ENCODE peak calls at places on chromosome 7, in four cellular contexts. B is CD8-positive, alpha-beta memory T cell; Q is A549; X is endothelial cell of umbilical vein. W is an unnamed sample.

GRCh38 chr7:121073463-121074099 is 85.1 kb downstream of the CPED1 start:
- DNase-seq in B (no peak), Q (no peak), X (no peak), W (no peak)

GRCh38 chr7:99557940-99558305 is 519 bp upstream of the ZNF655 start:
- DNase-seq in B (no peak), Q (no peak), X (no peak), W (no peak)

GRCh38 chr7:8228766-8229674 is 32.9 kb downstream of the ICA1 start:
- DNase-seq in B (no peak), Q (no peak), X (no peak), W (no peak)

GRCh38 chr7:33750177-33750576 is 155.2 kb upstream of the BMPER start:
- DNase-seq in B (no peak), Q (no peak), X (no peak), W (no peak)

GRCh38 chr7:23450518-23450917 is 19.8 kb downstream of the IGF2BP3 start:
- DNase-seq in B (no peak), Q (no peak), X (no peak), W (no peak)

GRCh38 chr7:27165655-27166474 is 528 bp upstream of the HOXA9 start:
- DNase-seq in B (no peak), Q (no peak), X (no peak), W (no peak)

GRCh38 chr7:31100445-31100844 is 48.3 kb downstream of the ADCYAP1R1 start:
- DNase-seq in B (no peak), Q (no peak), X (no peak), W (no peak)

GRCh38 chr7:6162650-6163366 is 109.6 kb downstream of the CYTH3 start:
- DNase-seq in B (no peak), Q (no peak), X (no peak), W (no peak)

GRCh38 chr7:28745351-28745750 is 212.8 kb downstream of the TRIL start:
- DNase-seq in B (no peak), Q (no peak), X (no peak), W (no peak)

GRCh38 chr7:141978351-141978750 is 4.8 kb upstream of the TAS2R38 start:
- DNase-seq in B (no peak), Q (no peak), X (no peak), W (no peak)

GRCh38 chr7:124429923-124430322 is 335.7 kb downstream of the GPR37 start:
- DNase-seq in B (no peak), Q (no peak), X (no peak), W (no peak)

GRCh38 chr7:44240983-44241510 is 40.3 kb downstream of the YKT6 start:
- DNase-seq in B (peak), Q (peak), X (peak), W (peak)

GRCh38 chr7:6248581-6248980 is 23.8 kb downstream of the CYTH3 start:
- DNase-seq in B (no peak), Q (no peak), X (no peak), W (no peak)

GRCh38 chr7:110987130-110987693 is 103.7 kb upstream of the LRRN3 start:
- DNase-seq in B (no peak), Q (no peak), X (no peak), W (no peak)

GRCh38 chr7:16978358-16979244 is 96.8 kb upstream of the AGR3 start:
- DNase-seq in B (no peak), Q (peak), X (peak), W (no peak)

DNA sequence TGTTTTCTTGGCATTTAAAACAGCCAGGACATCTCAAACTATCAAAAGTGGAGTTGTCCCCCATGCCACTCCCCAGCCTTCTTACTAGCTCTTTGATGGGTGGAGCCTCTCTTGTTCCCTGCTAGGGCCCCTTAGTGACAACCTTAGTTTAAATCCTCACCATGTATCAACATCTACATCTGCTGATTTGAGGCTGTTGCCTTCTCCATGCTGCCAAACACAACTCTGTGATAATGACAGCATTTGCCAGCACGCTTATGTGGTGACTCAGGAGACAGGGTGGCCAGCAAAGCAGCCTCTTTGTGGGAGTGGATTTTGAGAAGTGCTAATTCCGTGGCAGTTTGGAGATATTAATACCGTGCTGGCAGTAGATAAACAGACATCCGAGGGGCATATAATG is 145.4 kb downstream of the LRRC4 start:
- DNase-seq in B (no peak), Q (no peak), X (peak), W (peak)
- H3K27ac ChIP-seq in B (no peak), Q (no peak), X (peak), W (peak)

DNA sequence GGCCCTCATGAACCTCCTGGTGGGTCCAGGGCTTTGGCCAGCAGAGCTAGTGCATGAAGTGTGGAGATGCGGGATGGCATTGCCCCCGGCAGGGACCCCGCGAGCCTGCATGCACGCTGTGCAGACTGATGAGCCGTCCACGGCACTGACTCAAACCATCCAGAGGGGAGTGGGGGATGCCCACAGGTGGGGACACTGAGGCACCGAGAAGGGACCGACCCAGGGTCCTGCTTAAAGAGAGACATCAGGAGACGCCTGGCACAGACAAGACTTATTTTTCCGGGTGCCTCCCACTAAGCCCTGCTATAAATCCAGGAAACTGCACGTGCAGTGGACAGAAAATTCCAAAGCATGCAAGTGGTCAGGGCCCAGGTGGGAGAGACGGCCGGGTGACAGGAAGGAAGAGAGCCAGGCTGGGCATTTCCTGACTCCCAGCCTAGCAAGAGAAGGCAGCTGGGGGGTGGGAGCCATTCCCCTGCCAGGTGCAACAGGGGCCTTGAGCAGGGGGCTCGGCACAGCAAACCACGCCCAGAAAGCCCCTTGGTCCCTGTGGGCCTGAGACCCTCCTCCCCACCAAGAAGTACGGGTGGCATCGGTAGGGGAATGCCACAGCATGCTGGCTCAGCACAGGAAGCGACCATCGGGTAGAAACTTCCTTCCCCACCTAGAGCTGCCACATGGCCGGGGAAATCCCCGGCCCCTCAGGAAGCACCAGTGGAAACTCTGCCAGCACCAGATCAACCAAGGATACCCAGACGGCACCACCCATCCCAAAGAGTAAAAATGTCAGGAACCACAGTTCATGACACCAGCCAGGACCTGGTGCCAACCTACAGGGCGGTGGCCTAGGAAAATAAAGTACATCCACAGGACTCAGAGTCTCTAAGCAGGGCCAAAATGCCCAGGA is 91.5 kb downstream of the FOXL3 start:
- DNase-seq in B (peak), Q (no peak), X (no peak), W (peak)
- H3K4me3 ChIP-seq in B (peak), Q (no peak), X (no peak), W (no peak)

GRCh38 chr7:132214452-132214851 is 361.8 kb downstream of the PLXNA4 start:
- DNase-seq in B (no peak), Q (no peak), X (no peak), W (no peak)

GRCh38 chr7:132207782-132208181 is 368.5 kb downstream of the PLXNA4 start:
- DNase-seq in B (no peak), Q (no peak), X (no peak), W (no peak)

GRCh38 chr7:132213583-132213982 is 362.7 kb downstream of the PLXNA4 start:
- DNase-seq in B (no peak), Q (no peak), X (no peak), W (no peak)

GRCh38 chr7:132210821-132211220 is 365.4 kb downstream of the PLXNA4 start:
- DNase-seq in B (no peak), Q (no peak), X (no peak), W (no peak)

GRCh38 chr7:132211971-132212370 is 364.3 kb downstream of the PLXNA4 start:
- DNase-seq in B (no peak), Q (no peak), X (no peak), W (no peak)
- H3K27ac ChIP-seq in B (no peak), Q (no peak), X (no peak), W (no peak)

GRCh38 chr7:4145576-4145975 is 536.5 kb upstream of the FOXK1 start:
- DNase-seq in B (no peak), Q (no peak), X (no peak), W (no peak)

GRCh38 chr7:4144801-4145470 is 537.2 kb upstream of the FOXK1 start:
- DNase-seq in B (no peak), Q (no peak), X (peak), W (no peak)

GRCh38 chr7:4143511-4144160 is 538.5 kb upstream of the FOXK1 start:
- DNase-seq in B (no peak), Q (no peak), X (no peak), W (no peak)

GRCh38 chr7:4143006-4143405 is 539.1 kb upstream of the FOXK1 start:
- DNase-seq in B (no peak), Q (no peak), X (no peak), W (no peak)

GRCh38 chr7:4144171-4144701 is 537.9 kb upstream of the FOXK1 start:
- DNase-seq in B (no peak), Q (no peak), X (no peak), W (peak)
- H3K4me3 ChIP-seq in B (no peak), Q (no peak), X (no peak), W (no peak)

GRCh38 chr7:139597028-139597427 is 73.5 kb downstream of the CLEC2L start:
- DNase-seq in B (no peak), Q (no peak), X (no peak), W (no peak)

GRCh38 chr7:139596626-139597025 is 73.1 kb downstream of the CLEC2L start:
- DNase-seq in B (no peak), Q (no peak), X (no peak), W (no peak)

GRCh38 chr7:139592801-139593461 is 69.4 kb downstream of the CLEC2L start:
- DNase-seq in B (no peak), Q (no peak), X (no peak), W (no peak)

GRCh38 chr7:139595806-139596205 is 72.3 kb downstream of the CLEC2L start:
- DNase-seq in B (no peak), Q (no peak), X (no peak), W (no peak)

DNA sequence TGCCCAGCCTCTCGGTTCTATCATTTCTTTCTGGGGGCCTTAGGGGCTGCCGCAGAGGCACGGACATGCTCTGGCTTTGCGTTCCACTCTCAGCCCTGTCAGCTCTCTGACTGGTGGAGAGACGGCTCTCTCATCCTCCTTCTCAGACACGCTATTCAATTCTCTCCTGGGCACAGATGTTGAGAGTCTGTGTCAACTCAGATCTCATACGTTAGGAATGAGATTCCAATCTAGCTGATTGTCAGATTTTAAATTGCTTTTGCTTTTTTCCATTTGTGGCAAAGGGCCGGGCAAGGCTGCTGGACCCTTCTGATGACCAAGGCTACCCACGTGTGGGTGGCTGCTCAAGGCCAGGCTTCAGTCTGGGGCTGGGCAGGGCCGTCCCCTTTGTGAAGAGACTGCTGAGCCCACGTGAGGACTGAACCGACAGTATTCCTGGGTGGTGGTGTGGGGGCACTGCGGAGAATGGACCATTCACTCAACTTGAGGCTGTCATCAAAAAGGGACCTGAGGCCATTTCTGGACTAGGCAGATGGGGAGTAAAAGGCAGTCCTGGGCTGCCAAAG is 71.5 kb downstream of the CLEC2L start:
- DNase-seq in B (no peak), Q (no peak), X (no peak), W (no peak)
- H3K27ac ChIP-seq in B (no peak), Q (no peak), X (no peak), W (peak)

DNA sequence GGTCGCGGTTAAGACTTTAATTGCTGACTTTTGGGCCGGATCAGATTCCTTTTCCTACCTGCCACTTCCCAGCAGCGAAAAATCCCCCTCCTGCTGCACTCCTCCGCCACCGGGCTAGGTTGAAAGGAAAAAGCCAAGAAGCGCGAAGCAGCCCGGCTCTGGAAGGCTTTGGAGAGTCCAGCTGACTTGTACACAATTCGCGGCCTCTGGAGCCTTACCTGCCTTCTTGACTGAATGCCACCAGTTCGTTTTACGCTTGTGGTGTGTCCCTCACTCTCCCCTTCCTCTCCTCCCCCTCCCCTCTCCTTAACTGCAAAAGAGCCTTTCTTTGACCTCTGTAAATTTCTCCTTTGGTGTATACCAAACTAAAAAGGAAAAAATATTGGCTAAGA is 2.7 kb upstream of the FEZF1 start:
- DNase-seq in B (no peak), Q (no peak), X (no peak), W (no peak)
- H3K4me3 ChIP-seq in B (no peak), Q (no peak), X (no peak), W (no peak)

GRCh38 chr7:91266067-91266930 is 2.1 kb downstream of the FZD1 start:
- DNase-seq in B (no peak), Q (no peak), X (no peak), W (no peak)
- H3K27ac ChIP-seq in B (no peak), Q (no peak), X (no peak), W (no peak)

DNA sequence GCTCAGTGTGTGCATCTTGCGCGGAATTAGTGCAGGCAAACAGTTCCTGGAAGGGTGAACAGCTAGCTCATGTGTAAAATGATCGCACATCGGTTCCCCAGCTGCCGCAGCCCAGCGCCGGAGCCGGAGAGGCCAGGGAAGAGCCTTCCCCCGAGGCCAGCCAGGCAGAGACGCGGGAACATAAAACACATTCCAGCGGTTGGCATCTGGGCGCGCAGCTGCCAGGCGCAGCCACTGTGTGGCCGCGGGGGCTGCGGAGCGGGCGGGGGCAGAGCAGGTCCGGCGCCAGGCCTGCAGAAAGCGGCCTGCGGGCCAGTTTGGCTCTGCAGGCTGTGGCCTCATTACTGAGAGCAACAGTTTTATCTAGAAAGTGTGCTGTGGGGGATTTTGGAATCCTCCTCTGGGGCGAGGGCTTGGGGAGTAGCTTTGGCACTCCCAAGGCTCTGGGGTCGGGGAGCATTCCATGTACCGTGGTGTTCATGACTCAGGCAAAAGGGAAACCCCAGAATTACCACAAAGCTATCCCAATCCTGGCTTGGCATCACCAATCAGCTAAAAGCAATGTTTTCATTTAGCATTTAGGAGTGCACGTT is 74.3 kb downstream of the SAMD9 start:
- DNase-seq in B (no peak), Q (no peak), X (peak), W (no peak)
- H3K4me3 ChIP-seq in B (no peak), Q (no peak), X (no peak), W (no peak)

W was measured in dorsolateral prefrontal cortex.